ENCODE peak calls at places on chromosomes 3 and 15, in seven cellular contexts. K is CD8-positive, alpha-beta T cell; G is dorsolateral prefrontal cortex; Z is glutamatergic neuron; V is RWPE1; C is left ventricle myocardium inferior; A is NB4. E is an unnamed sample.

GRCh38 chr3:23751485-23751811 is 54.3 kb upstream of the UBE2E1 start:
- DNase-seq in K (no peak), G (no peak), Z (no peak), V (no peak), C (no peak), A (no peak), E (no peak)

GRCh38 chr15:88649286-88649733 is 10.5 kb downstream of the ISG20 start:
- DNase-seq in K (peak), G (peak), Z (no peak), V (peak), C (peak), A (no peak), E (peak)

GRCh38 chr15:72474466-72474911 is 359 bp downstream of the ARIH1 start:
- DNase-seq in K (no peak), G (peak), Z (no peak), V (no peak), C (no peak), A (no peak), E (no peak)

GRCh38 chr3:139953131-139953910 is 18.3 kb downstream of the CLSTN2 start:
- DNase-seq in K (no peak), G (no peak), Z (no peak), V (peak), C (no peak), A (no peak), E (peak)

GRCh38 chr3:188298585-188298984 is 144.6 kb downstream of the LPP start:
- DNase-seq in K (no peak), G (no peak), Z (no peak), V (no peak), C (no peak), A (no peak), E (no peak)

GRCh38 chr3:46928297-46928696 is 48.2 kb downstream of the CCDC12 start:
- DNase-seq in K (no peak), G (no peak), Z (no peak), V (no peak), C (no peak), A (peak), E (no peak)

GRCh38 chr3:1082024-1082633 is 10.7 kb upstream of the CNTN6 start:
- DNase-seq in K (no peak), G (peak), Z (peak), V (no peak), C (no peak), A (peak), E (peak)

GRCh38 chr15:51796777-51797474 is 32.5 kb upstream of the TMOD3 start:
- DNase-seq in K (no peak), G (no peak), Z (peak), V (no peak), C (no peak), A (peak), E (peak)

GRCh38 chr3:168843481-168843880 is 747.8 kb upstream of the GOLIM4 start:
- DNase-seq in K (no peak), G (no peak), Z (no peak), V (no peak), C (no peak), A (no peak), E (no peak)

GRCh38 chr3:20023663-20024417 is 11.8 kb upstream of the PP2D1 start:
- DNase-seq in K (no peak), G (peak), Z (no peak), V (no peak), C (peak), A (no peak), E (no peak)

GRCh38 chr3:195040094-195040493 is 230.9 kb downstream of the XXYLT1 start:
- DNase-seq in K (no peak), G (no peak), Z (no peak), V (no peak), C (peak), A (peak), E (no peak)

GRCh38 chr3:45009868-45010267 is 16.2 kb upstream of the CLEC3B start:
- DNase-seq in K (no peak), G (no peak), Z (no peak), V (no peak), C (no peak), A (no peak), E (no peak)

GRCh38 chr15:39077998-39078397 is 502.9 kb upstream of the THBS1 start:
- DNase-seq in K (no peak), G (no peak), Z (no peak), V (no peak), C (no peak), A (no peak), E (no peak)
- TF ChIP-seq CTCF in K (no peak), G (no peak), Z (no peak), V (no peak), C (no peak), A (no peak), E (no peak)

DNA sequence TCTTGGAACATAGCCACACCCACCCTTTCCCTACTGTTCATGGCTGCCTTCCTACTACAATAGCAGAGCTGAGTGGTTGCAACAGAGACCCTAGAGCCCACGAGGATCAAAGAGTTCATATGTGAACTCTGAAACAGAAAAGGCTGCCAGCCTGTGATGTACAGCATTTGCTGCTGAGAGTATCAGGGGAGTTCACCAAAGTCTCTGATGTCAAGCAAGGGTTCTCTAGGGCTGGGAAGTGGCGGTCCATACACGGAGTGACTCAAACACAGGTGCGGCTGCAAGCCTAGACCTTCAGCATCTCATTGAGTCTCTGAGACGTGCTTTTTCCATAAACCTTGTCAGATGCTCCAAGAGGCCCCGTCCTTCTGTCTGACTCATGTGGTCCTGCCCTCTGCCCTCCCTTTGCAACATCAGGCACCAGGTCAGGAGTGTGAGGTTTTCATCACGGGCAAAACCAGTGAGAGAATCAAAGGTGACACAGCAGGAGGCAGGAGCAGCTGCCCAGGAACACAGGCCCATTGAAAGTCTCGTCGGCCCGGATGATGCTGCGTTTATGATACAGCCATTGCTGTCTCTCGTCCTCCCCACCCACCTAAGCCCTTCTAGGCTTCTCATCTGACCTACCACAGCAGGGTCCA is 42.9 kb downstream of the PCSK6 start:
- DNase-seq in K (no peak), G (no peak), Z (no peak), V (no peak), C (no peak), A (peak), E (no peak)
- TF ChIP-seq CTCF in K (no peak), G (no peak), Z (no peak), V (no peak), C (no peak), A (no peak), E (no peak)

DNA sequence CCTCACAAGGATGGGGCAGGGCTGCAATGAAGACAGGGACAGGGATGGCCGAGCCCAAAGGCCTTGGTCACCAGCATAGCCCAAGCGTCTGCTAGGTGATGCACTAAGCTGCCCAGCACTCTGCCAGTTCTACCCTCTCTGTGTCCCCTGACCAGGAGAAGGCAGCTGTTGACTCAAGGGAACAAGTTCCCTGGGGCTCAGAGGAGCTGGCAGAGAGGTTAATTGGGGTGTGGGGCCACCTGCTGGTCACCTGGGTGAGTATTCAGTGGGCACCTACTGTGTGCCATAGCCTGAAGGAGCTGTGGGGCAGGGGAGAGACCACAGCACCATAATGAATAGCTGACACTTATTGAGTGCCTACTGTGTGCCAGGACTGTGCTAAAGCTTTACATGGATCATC is 22.0 kb upstream of the DOCK3 start:
- DNase-seq in K (peak), G (no peak), Z (no peak), V (peak), C (peak), A (peak), E (peak)
- TF ChIP-seq CTCF in K (peak), G (peak), Z (no peak), V (no peak), C (peak), A (peak), E (peak)

GRCh38 chr15:67573194-67573593 is 30.7 kb downstream of the MAP2K5 start:
- DNase-seq in K (no peak), G (no peak), Z (no peak), V (no peak), C (no peak), A (peak), E (no peak)
- TF ChIP-seq CTCF in K (no peak), G (no peak), Z (no peak), V (no peak), C (no peak), A (no peak), E (no peak)

DNA sequence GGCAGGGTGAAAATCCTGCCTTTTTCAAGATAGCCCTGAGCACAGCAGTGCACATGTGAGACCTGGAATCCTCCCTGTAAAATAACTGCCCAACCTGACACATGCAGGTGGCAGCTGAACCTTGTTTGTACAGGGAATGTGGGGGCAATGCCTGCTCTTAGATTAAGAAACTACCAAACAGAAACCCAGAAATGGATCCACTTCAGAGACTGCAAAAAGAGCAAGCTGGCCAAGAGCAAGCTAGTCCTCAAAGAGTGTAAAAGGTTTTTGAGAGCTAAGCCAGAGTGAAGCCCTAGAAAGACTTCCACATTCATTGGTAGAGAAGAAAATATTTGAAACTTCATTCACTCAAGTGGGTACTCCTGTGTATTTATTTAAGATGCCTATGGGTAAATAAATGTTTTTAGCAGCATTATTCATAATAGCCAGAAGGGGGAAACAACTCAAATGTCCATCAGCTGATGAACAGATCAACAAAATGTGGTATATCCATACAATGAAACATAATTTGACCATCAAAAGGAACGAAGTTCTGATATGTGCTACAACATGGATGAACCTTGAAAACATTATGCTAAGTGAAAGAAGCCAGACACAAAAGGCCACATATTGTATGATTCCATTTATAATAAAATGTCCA is 96.0 kb upstream of the TSC22D2 start:
- DNase-seq in K (no peak), G (no peak), Z (no peak), V (no peak), C (no peak), A (no peak), E (no peak)
- TF ChIP-seq CTCF in K (no peak), G (no peak), Z (no peak), V (no peak), C (no peak), A (no peak), E (no peak)

GRCh38 chr3:30135190-30135589 is 471.2 kb upstream of the TGFBR2 start:
- DNase-seq in K (no peak), G (no peak), Z (no peak), V (no peak), C (peak), A (no peak), E (no peak)
- TF ChIP-seq CTCF in K (no peak), G (no peak), Z (no peak), V (no peak), C (peak), A (no peak), E (no peak)

GRCh38 chr15:77901251-77901881 is 176.1 kb downstream of the TBC1D2B start:
- DNase-seq in K (no peak), G (no peak), Z (no peak), V (no peak), C (no peak), A (no peak), E (no peak)

GRCh38 chr15:77898811-77899730 is 178.4 kb downstream of the TBC1D2B start:
- DNase-seq in K (no peak), G (peak), Z (peak), V (no peak), C (no peak), A (no peak), E (no peak)

GRCh38 chr15:77904901-77905300 is 172.6 kb downstream of the TBC1D2B start:
- DNase-seq in K (no peak), G (no peak), Z (no peak), V (no peak), C (no peak), A (no peak), E (no peak)

GRCh38 chr15:77904436-77904821 is 173.1 kb downstream of the TBC1D2B start:
- DNase-seq in K (no peak), G (no peak), Z (no peak), V (no peak), C (no peak), A (no peak), E (no peak)

GRCh38 chr15:77901921-77902750 is 175.4 kb downstream of the TBC1D2B start:
- DNase-seq in K (no peak), G (no peak), Z (peak), V (no peak), C (no peak), A (peak), E (no peak)
- TF ChIP-seq CTCF in K (no peak), G (no peak), Z (peak), V (no peak), C (no peak), A (peak), E (peak)

E was measured in bronchial epithelial cell.